ENCODE peak calls at places on chromosomes 2 and 18, in nine cellular contexts. Q, I, E, F, S, G, J, N and L are unnamed samples.

GRCh38 chr2:10954416-10954815 is 42.7 kb downstream of the KCNF1 start:
- DNase-seq in Q (no peak), I (no peak), E (no peak), F (no peak), S (no peak), G (no peak), J (no peak), N (no peak), L (no peak)

GRCh38 chr2:101533611-101534601 is 59.0 kb upstream of the RFX8 start:
- DNase-seq in Q (no peak), I (no peak), E (no peak), F (no peak), S (no peak), G (no peak), J (no peak), N (no peak), L (no peak)

GRCh38 chr18:49174478-49174877 is 223.7 kb upstream of the SMAD7 start:
- DNase-seq in Q (no peak), I (no peak), E (no peak), F (no peak), S (no peak), G (no peak), J (no peak), N (no peak), L (no peak)

GRCh38 chr2:126945118-126945517 is 46.4 kb downstream of the TEX51 start:
- DNase-seq in Q (no peak), I (no peak), E (no peak), F (no peak), S (no peak), G (no peak), J (no peak), N (no peak), L (no peak)

GRCh38 chr2:126409850-126410249 is 246.1 kb upstream of the GYPC start:
- DNase-seq in Q (no peak), I (no peak), E (no peak), F (no peak), S (no peak), G (no peak), J (no peak), N (no peak), L (no peak)

GRCh38 chr2:214587442-214587841 is 176.6 kb downstream of the VWC2L start:
- DNase-seq in Q (no peak), I (no peak), E (no peak), F (peak), S (no peak), G (peak), J (no peak), N (no peak), L (no peak)

GRCh38 chr2:49972699-49973098 is 818.4 kb upstream of the FSHR start:
- DNase-seq in Q (peak), I (no peak), E (no peak), F (no peak), S (no peak), G (no peak), J (no peak), N (no peak), L (no peak)

GRCh38 chr2:128735296-128735960 is 416.8 kb upstream of the HS6ST1 start:
- DNase-seq in Q (no peak), I (no peak), E (no peak), F (no peak), S (no peak), G (no peak), J (no peak), N (no peak), L (no peak)

GRCh38 chr18:55998071-55998522 is 410.1 kb upstream of the TCF4 start:
- DNase-seq in Q (peak), I (peak), E (no peak), F (no peak), S (no peak), G (no peak), J (no peak), N (no peak), L (no peak)

GRCh38 chr2:24617431-24617830 is 126.4 kb downstream of the NCOA1 start:
- DNase-seq in Q (no peak), I (no peak), E (no peak), F (no peak), S (no peak), G (no peak), J (no peak), N (no peak), L (no peak)

GRCh38 chr18:31230495-31230894 is 67.8 kb upstream of the DSC1 start:
- DNase-seq in Q (no peak), I (no peak), E (no peak), F (no peak), S (no peak), G (peak), J (peak), N (no peak), L (no peak)

GRCh38 chr2:51003345-51004192 is 28.4 kb downstream of the NRXN1 start:
- DNase-seq in Q (no peak), I (no peak), E (no peak), F (no peak), S (no peak), G (no peak), J (no peak), N (no peak), L (no peak)

GRCh38 chr2:108909917-108910515 is 79.0 kb downstream of the EDAR start:
- DNase-seq in Q (no peak), I (no peak), E (no peak), F (no peak), S (no peak), G (no peak), J (no peak), N (no peak), L (no peak)

GRCh38 chr2:121888189-121888557 is 132.7 kb downstream of the TSN start:
- DNase-seq in Q (peak), I (no peak), E (no peak), F (no peak), S (no peak), G (peak), J (no peak), N (no peak), L (no peak)

GRCh38 chr2:219499555-219499954 is 864 bp downstream of the GMPPA start:
- DNase-seq in Q (no peak), I (no peak), E (no peak), F (no peak), S (no peak), G (no peak), J (no peak), N (no peak), L (no peak)

GRCh38 chr2:119838179-119838578 is 78.5 kb downstream of the PTPN4 start:
- DNase-seq in Q (no peak), I (no peak), E (no peak), F (no peak), S (no peak), G (no peak), J (no peak), N (no peak), L (no peak)

GRCh38 chr18:24928479-24928878 is 423.5 kb downstream of the ZNF521 start:
- DNase-seq in Q (no peak), I (no peak), E (no peak), F (no peak), S (no peak), G (peak), J (no peak), N (no peak), L (no peak)

GRCh38 chr2:134466141-134466540 is 212.3 kb downstream of the MGAT5 start:
- DNase-seq in Q (peak), I (no peak), E (no peak), F (peak), S (peak), G (peak), J (peak), N (no peak), L (no peak)

GRCh38 chr2:96815326-96816126 is 542 bp upstream of the CNNM3 start:
- DNase-seq in Q (peak), I (no peak), E (no peak), F (no peak), S (no peak), G (peak), J (peak), N (no peak), L (no peak)

GRCh38 chr2:133424876-133425275 is 143.4 kb downstream of the NCKAP5 start:
- DNase-seq in Q (no peak), I (no peak), E (no peak), F (no peak), S (no peak), G (no peak), J (no peak), N (no peak), L (no peak)

GRCh38 chr2:200782243-200782642 is 29.5 kb upstream of the BZW1 start:
- DNase-seq in Q (no peak), I (no peak), E (no peak), F (no peak), S (no peak), G (no peak), J (no peak), N (no peak), L (no peak)

GRCh38 chr2:167550448-167550847 is 662.2 kb downstream of the XIRP2 start:
- DNase-seq in Q (no peak), I (no peak), E (no peak), F (no peak), S (no peak), G (peak), J (peak), N (no peak), L (no peak)
- TF ChIP-seq CTCF in Q (peak), I (no peak), E (no peak), F (no peak), S (no peak), G (peak), J (peak), N (peak), L (no peak)

DNA sequence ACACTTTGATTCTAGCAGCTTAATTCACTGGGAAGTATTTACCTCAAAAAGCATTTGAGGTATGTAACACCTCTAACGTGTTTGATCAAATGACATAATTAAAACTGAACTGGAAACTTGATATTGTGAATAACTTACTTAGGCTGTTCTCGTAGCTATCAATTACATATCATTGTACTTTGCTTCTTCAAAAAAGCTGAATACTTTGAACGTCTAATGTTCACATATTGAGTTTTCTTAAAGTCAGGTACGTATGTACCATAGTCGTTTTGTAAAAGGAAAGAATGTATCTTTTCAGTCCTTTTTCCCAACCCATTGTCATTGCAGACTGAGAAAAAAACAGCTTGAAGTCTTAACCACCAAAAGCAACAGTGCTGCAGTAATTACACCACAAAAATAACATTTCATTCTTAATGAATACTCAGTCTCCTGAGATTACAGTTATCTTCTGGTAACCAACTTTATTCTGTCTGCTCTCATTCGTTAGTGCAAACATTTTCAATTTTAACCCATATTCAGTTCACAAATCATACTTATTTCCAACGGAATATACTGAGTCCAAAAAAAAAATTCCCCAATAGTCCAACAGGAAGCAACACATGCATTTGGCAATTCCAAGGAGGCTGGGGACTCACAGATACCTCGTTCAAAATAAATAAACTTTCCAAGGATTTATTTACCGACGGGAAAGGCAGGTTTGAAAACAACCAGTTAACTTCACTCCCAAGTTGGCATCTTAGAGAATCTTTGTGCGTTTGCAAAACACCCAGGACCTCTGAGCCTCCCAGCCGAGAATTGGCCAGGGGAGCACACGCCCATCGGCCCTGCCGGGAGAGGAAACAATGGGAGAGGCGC is 1.1 kb downstream of the CHN1 start:
- DNase-seq in Q (no peak), I (no peak), E (no peak), F (peak), S (peak), G (no peak), J (no peak), N (no peak), L (no peak)
- TF ChIP-seq CTCF in Q (no peak), I (no peak), E (no peak), F (no peak), S (no peak), G (no peak), J (no peak), N (no peak), L (no peak)

DNA sequence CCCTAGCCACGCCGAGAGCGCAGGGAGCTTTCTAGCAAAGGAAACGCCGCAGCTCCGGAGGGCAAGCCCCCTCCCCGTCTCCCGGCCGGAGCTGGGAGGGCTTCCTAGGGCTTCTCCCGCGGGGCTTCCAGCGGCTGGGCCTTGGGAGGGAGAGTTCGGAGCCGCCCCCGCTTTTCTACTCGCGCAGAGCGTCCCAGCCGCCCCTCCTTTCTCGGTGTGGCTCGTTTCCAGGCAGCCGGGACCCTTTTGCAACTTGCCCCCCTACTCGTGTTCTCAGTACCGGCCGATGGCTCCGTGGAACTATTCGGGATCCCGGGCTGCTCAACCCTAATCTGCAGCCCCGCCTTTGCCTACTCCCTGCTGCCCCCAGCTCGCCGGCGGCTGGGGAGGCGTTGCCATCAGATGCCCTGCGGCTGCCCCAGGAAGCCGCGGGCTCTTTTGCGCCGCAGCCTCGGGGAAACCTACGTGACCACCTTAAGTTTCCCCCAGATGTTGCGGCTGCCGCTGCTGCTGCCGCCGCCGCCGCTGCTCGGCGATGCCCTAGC is 1.5 kb upstream of the NR4A2 start:
- DNase-seq in Q (peak), I (peak), E (peak), F (peak), S (peak), G (peak), J (no peak), N (peak), L (no peak)
- TF ChIP-seq CTCF in Q (no peak), I (no peak), E (no peak), F (no peak), S (no peak), G (no peak), J (no peak), N (no peak), L (no peak)

GRCh38 chr2:180656455-180656847 is 324.0 kb upstream of the UBE2E3 start:
- DNase-seq in Q (no peak), I (no peak), E (no peak), F (no peak), S (no peak), G (no peak), J (no peak), N (no peak), L (no peak)

GRCh38 chr2:180660207-180660606 is 320.2 kb upstream of the UBE2E3 start:
- DNase-seq in Q (no peak), I (no peak), E (no peak), F (no peak), S (no peak), G (no peak), J (no peak), N (no peak), L (no peak)

GRCh38 chr2:180655842-180656454 is 324.5 kb upstream of the UBE2E3 start:
- DNase-seq in Q (no peak), I (no peak), E (no peak), F (no peak), S (no peak), G (no peak), J (no peak), N (no peak), L (no peak)

GRCh38 chr2:180655393-180655792 is 325.0 kb upstream of the UBE2E3 start:
- DNase-seq in Q (no peak), I (no peak), E (no peak), F (no peak), S (no peak), G (no peak), J (no peak), N (no peak), L (no peak)

DNA sequence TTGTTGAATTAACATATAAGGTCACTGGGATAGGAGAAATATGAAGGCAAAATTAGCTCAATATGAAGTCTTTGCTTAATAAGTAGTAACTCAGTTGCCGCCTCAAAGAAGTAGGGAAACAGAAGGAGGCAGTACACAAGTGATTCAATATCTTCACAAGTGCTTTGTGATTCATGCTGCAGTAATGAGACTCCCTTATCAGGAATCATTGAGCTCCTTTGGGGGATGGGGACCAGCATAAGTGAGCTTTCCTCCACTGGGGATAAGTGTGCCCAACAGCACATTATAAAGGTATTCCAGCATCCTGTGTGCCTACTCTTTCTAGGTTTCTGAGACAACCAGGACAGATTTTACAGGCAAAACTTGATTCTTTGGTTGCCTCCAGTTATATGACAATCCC is 323.4 kb upstream of the UBE2E3 start:
- DNase-seq in Q (no peak), I (no peak), E (no peak), F (no peak), S (no peak), G (no peak), J (no peak), N (no peak), L (no peak)
- TF ChIP-seq CTCF in Q (no peak), I (no peak), E (no peak), F (no peak), S (no peak), G (no peak), J (no peak), N (no peak), L (no peak)

DNA sequence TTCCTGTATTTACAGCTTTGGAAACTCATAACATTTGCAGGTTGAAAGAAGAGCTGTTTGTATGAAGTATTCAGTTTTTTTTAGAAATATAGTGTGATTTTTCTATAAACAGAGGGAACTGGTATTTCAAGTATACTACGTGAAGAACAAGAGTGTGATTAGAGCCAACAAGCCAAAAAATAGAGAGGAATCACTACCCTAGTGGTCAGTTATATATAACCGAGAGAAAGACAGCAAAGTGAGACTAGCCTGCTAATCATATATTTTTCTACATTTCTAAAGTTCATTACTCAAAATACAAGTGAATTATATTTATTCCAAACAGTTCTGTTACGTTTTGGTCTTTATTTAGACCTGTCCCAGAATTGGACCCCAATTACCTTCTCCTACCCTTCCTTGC is 444.8 kb upstream of the NRP2 start:
- DNase-seq in Q (no peak), I (no peak), E (no peak), F (no peak), S (no peak), G (no peak), J (no peak), N (no peak), L (no peak)
- TF ChIP-seq CTCF in Q (no peak), I (no peak), E (no peak), F (peak), S (no peak), G (no peak), J (no peak), N (no peak), L (no peak)

DNA sequence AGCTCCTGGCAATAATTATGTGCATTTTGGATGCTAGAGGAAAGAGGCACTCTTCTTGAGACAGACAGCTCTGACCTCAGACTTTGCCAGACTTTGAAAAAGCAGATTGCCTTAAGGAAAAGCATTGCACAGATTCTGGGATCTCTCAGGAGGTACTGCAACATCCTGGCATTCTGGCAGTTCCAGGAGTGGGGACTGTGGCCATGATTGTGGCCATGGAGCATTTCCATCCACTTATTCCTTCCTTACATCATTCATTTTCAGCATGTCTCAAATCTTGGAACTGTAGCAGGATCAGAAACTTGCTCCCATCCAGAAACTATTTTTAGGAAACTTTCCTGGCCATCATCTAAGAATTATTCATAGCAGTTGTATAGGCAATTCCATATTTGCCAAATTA is 144.9 kb upstream of the FOSL2 start:
- DNase-seq in Q (no peak), I (no peak), E (no peak), F (no peak), S (no peak), G (no peak), J (no peak), N (no peak), L (no peak)
- TF ChIP-seq CTCF in Q (no peak), I (no peak), E (no peak), F (no peak), S (no peak), G (no peak), J (no peak), N (no peak), L (no peak)

GRCh38 chr2:28871620-28872019 is 1.5 kb upstream of the TRMT61B start:
- DNase-seq in Q (no peak), I (no peak), E (no peak), F (no peak), S (no peak), G (no peak), J (no peak), N (no peak), L (no peak)
- TF ChIP-seq CTCF in Q (no peak), I (no peak), E (no peak), F (no peak), S (no peak), G (no peak), J (no peak), N (no peak), L (no peak)

GRCh38 chr2:46352621-46353020 is 55.4 kb downstream of the EPAS1 start:
- DNase-seq in Q (no peak), I (no peak), E (no peak), F (peak), S (peak), G (no peak), J (no peak), N (peak), L (no peak)
- TF ChIP-seq CTCF in Q (no peak), I (no peak), E (no peak), F (no peak), S (peak), G (peak), J (no peak), N (peak), L (no peak)